ENCODE peak calls at places on chromosomes 16 and 17, in eight cellular contexts. Y, T, L, S, F, W, E and J are unnamed samples.

GRCh38 chr17:68403122-68403521 is 54.2 kb downstream of the WIPI1 start:
- DNase-seq in Y (no peak), T (no peak), L (no peak), S (no peak), F (no peak), W (no peak), E (no peak), J (no peak)

GRCh38 chr17:55154101-55154500 is 110.7 kb upstream of the HLF start:
- DNase-seq in Y (no peak), T (no peak), L (peak), S (no peak), F (no peak), W (no peak), E (no peak), J (no peak)

GRCh38 chr17:5686246-5686645 is 101.9 kb upstream of the NLRP1 start:
- DNase-seq in Y (no peak), T (no peak), L (no peak), S (no peak), F (no peak), W (no peak), E (no peak), J (no peak)

GRCh38 chr17:7035591-7036368 is at the start of gene SLC16A13:
- DNase-seq in Y (peak), T (peak), L (peak), S (peak), F (peak), W (peak), E (peak), J (peak)

GRCh38 chr17:48799069-48799710 is 17.8 kb downstream of the TTLL6 start:
- DNase-seq in Y (no peak), T (no peak), L (no peak), S (no peak), F (no peak), W (no peak), E (no peak), J (peak)

GRCh38 chr17:64387545-64388171 is 3.0 kb downstream of the PECAM1 start:
- DNase-seq in Y (no peak), T (no peak), L (peak), S (no peak), F (peak), W (no peak), E (no peak), J (no peak)

GRCh38 chr16:12951392-12951791 is 50.0 kb downstream of the SHISA9 start:
- DNase-seq in Y (no peak), T (no peak), L (peak), S (no peak), F (no peak), W (no peak), E (no peak), J (no peak)

GRCh38 chr16:54362801-54363200 is 76.2 kb upstream of the IRX3 start:
- DNase-seq in Y (no peak), T (no peak), L (no peak), S (no peak), F (no peak), W (no peak), E (no peak), J (no peak)

GRCh38 chr17:7295230-7296180 is 1.1 kb upstream of the YBX2 start:
- DNase-seq in Y (no peak), T (no peak), L (no peak), S (no peak), F (no peak), W (no peak), E (no peak), J (no peak)

GRCh38 chr17:80981062-80981902 is 10.4 kb upstream of the CHMP6 start:
- DNase-seq in Y (peak), T (no peak), L (peak), S (no peak), F (peak), W (no peak), E (no peak), J (peak)

GRCh38 chr17:75088902-75089417 is 1.2 kb downstream of the SLC16A5 start:
- DNase-seq in Y (no peak), T (no peak), L (peak), S (no peak), F (no peak), W (no peak), E (no peak), J (peak)

GRCh38 chr16:84932691-84933090 is 78.6 kb downstream of the ZDHHC7 start:
- DNase-seq in Y (no peak), T (no peak), L (no peak), S (no peak), F (peak), W (no peak), E (no peak), J (no peak)

GRCh38 chr17:37770631-37771518 is 26.0 kb upstream of the HNF1B start:
- DNase-seq in Y (peak), T (peak), L (peak), S (no peak), F (no peak), W (no peak), E (peak), J (peak)

GRCh38 chr17:39174907-39175694 is 9.1 kb upstream of the ARL5C start:
- DNase-seq in Y (peak), T (peak), L (peak), S (peak), F (peak), W (peak), E (peak), J (peak)

GRCh38 chr17:63681530-63681929 is 18.4 kb downstream of the LIMD2 start:
- DNase-seq in Y (no peak), T (no peak), L (peak), S (no peak), F (no peak), W (no peak), E (no peak), J (no peak)

GRCh38 chr16:28218109-28218508 is 6.3 kb upstream of the XPO6 start:
- DNase-seq in Y (peak), T (no peak), L (peak), S (peak), F (no peak), W (no peak), E (peak), J (peak)

GRCh38 chr17:19386276-19386863 is 620 bp downstream of the MFAP4 start:
- DNase-seq in Y (no peak), T (no peak), L (no peak), S (no peak), F (peak), W (no peak), E (no peak), J (no peak)

GRCh38 chr16:49593423-49594040 is 219.9 kb downstream of the C16orf78 start:
- DNase-seq in Y (no peak), T (no peak), L (no peak), S (no peak), F (no peak), W (no peak), E (no peak), J (no peak)

GRCh38 chr16:88558457-88559442 is 11.5 kb upstream of the ZC3H18 start:
- DNase-seq in Y (peak), T (peak), L (peak), S (no peak), F (peak), W (no peak), E (no peak), J (peak)

GRCh38 chr17:44940321-44940720 is 7.3 kb downstream of the KIF18B start:
- DNase-seq in Y (no peak), T (no peak), L (peak), S (no peak), F (no peak), W (no peak), E (no peak), J (no peak)

GRCh38 chr17:47945529-47946508 is 4.4 kb downstream of the PNPO start:
- DNase-seq in Y (no peak), T (no peak), L (no peak), S (no peak), F (no peak), W (peak), E (no peak), J (no peak)